ENCODE peak calls at places on chromosomes 13 and 19, in six cellular contexts. I is fibroblast of lung, M is endodermal cell, H is upper lobe of right lung, F is adrenal gland, O is body of pancreas. S is an unnamed sample.

GRCh38 chr13:31920301-31920818 is 111.2 kb upstream of the FRY start:
- DNase-seq in H (no peak), M (no peak), I (peak), O (no peak), F (no peak), S (no peak)

GRCh38 chr13:91351123-91351522 is 3.6 kb downstream of the MIR17HG start:
- DNase-seq in O (no peak), I (no peak), F (no peak), H (no peak), M (no peak), S (no peak)

GRCh38 chr13:44368062-44368591 is 5.5 kb upstream of the SERP2 start:
- DNase-seq in O (no peak), M (no peak), H (no peak), F (no peak), I (peak), S (no peak)

GRCh38 chr19:35931874-35932202 is 4.3 kb upstream of the LRFN3 start:
- DNase-seq in I (no peak), H (no peak), M (no peak), F (no peak), O (no peak), S (no peak)

GRCh38 chr13:113327391-113327765 is 30.3 kb downstream of the LAMP1 start:
- DNase-seq in F (no peak), I (no peak), O (no peak), M (no peak), H (no peak), S (no peak)

GRCh38 chr13:45828253-45828968 is 23.1 kb downstream of the SIAH3 start:
- DNase-seq in F (no peak), H (no peak), I (no peak), M (no peak), O (no peak), S (no peak)

GRCh38 chr13:27839809-27840467 is 47.7 kb downstream of the GSX1 start:
- DNase-seq in H (no peak), F (no peak), M (no peak), O (peak), I (no peak), S (no peak)

GRCh38 chr19:12867120-12868099 is 13.8 kb downstream of the DNASE2 start:
- DNase-seq in H (peak), F (no peak), O (peak), M (peak), I (peak), S (no peak)

GRCh38 chr19:1274081-1274851 is 1.1 kb upstream of the FAM174C start:
- DNase-seq in F (peak), I (no peak), H (no peak), O (peak), M (peak), S (no peak)

GRCh38 chr13:43132228-43132627 is 108.8 kb downstream of the DNAJC15 start:
- DNase-seq in I (peak), H (no peak), O (peak), M (peak), F (peak), S (no peak)

GRCh38 chr13:49225358-49226042 is 5.4 kb downstream of the MLNR start:
- DNase-seq in I (no peak), M (no peak), O (peak), F (peak), H (no peak), S (no peak)

GRCh38 chr13:33379597-33379996 is 94.0 kb upstream of the STARD13 start:
- DNase-seq in H (no peak), M (peak), O (peak), I (no peak), F (no peak), S (no peak)

GRCh38 chr13:44015808-44016207 is 136.1 kb downstream of the LACC1 start:
- DNase-seq in H (no peak), I (no peak), O (no peak), F (no peak), M (no peak), S (no peak)

GRCh38 chr13:53217221-53217620 is 188.6 kb downstream of the OLFM4 start:
- DNase-seq in F (no peak), H (no peak), O (no peak), I (no peak), M (no peak), S (no peak)

GRCh38 chr19:2476451-2477140 is 669 bp downstream of the GADD45B start:
- DNase-seq in M (peak), O (peak), H (peak), F (peak), I (no peak), S (peak)

GRCh38 chr13:27921961-27922910 is 2.4 kb downstream of the PDX1 start:
- DNase-seq in O (no peak), F (no peak), H (no peak), I (no peak), M (peak), S (no peak)

GRCh38 chr19:38638461-38638860 is 9.0 kb upstream of the ACTN4 start:
- DNase-seq in F (no peak), H (no peak), I (no peak), M (peak), O (no peak), S (no peak)

GRCh38 chr19:48629599-48630288 is 7.4 kb downstream of the DBP start:
- DNase-seq in O (no peak), H (peak), I (peak), M (peak), F (peak), S (no peak)

GRCh38 chr19:21135433-21135832 is 6.4 kb upstream of the ZNF431 start:
- DNase-seq in M (no peak), H (no peak), F (no peak), O (no peak), I (no peak), S (no peak)

GRCh38 chr19:21133633-21134032 is 8.2 kb upstream of the ZNF431 start:
- DNase-seq in O (no peak), F (no peak), M (no peak), H (no peak), I (no peak), S (no peak)

GRCh38 chr19:21134934-21135366 is 6.9 kb upstream of the ZNF431 start:
- DNase-seq in F (no peak), H (no peak), I (no peak), O (no peak), M (no peak), S (no peak)

GRCh38 chr19:21141787-21142464 is at the start of gene ZNF431:
- DNase-seq in H (peak), M (peak), F (peak), O (peak), I (peak), S (peak)

GRCh38 chr19:21138130-21138529 is 3.7 kb upstream of the ZNF431 start:
- DNase-seq in F (no peak), O (no peak), I (no peak), M (no peak), H (no peak), S (no peak)
- H3K4me3 ChIP-seq in F (no peak), O (no peak), I (no peak), M (no peak), H (no peak), S (no peak)

GRCh38 chr13:80979035-80979641 is 638.2 kb upstream of the SPRY2 start:
- DNase-seq in O (peak), H (no peak), I (peak), M (peak), F (peak), S (no peak)
- TF ChIP-seq CTCF in O (peak), H (peak), I (peak), M (peak), F (peak), S (peak)

GRCh38 chr13:106753241-106753640 is 185.3 kb upstream of the ARGLU1 start:
- DNase-seq in O (peak), M (no peak), F (peak), H (no peak), I (no peak), S (no peak)

GRCh38 chr13:106752584-106753202 is 184.8 kb upstream of the ARGLU1 start:
- DNase-seq in M (no peak), F (no peak), I (no peak), O (no peak), H (no peak), S (no peak)

GRCh38 chr13:106756446-106756845 is 188.5 kb upstream of the ARGLU1 start:
- DNase-seq in F (no peak), O (peak), I (no peak), H (no peak), M (peak), S (no peak)

GRCh38 chr13:106755542-106755941 is 187.6 kb upstream of the ARGLU1 start:
- DNase-seq in O (no peak), I (no peak), H (no peak), F (no peak), M (no peak), S (no peak)
- H3K27ac ChIP-seq in O (no peak), I (no peak), H (no peak), F (no peak), M (peak), S (no peak)

GRCh38 chr19:55581828-55582223 is 1.2 kb upstream of the ZNF579 start:
- DNase-seq in H (no peak), O (no peak), I (no peak), F (no peak), M (no peak), S (no peak)
- H3K4me3 ChIP-seq in H (peak), O (no peak), I (no peak), F (no peak), M (no peak), S (peak)

GRCh38 chr19:18644144-18645034 is 7.6 kb downstream of the KLHL26 start:
- DNase-seq in H (no peak), M (no peak), F (no peak), O (no peak), I (no peak), S (no peak)
- TF ChIP-seq CTCF in H (peak), M (peak), F (no peak), O (no peak), I (no peak), S (no peak)

GRCh38 chr19:41861846-41862245 is 1.8 kb downstream of the RPS19 start:
- DNase-seq in F (no peak), O (no peak), H (no peak), M (no peak), I (no peak), S (no peak)
- H3K27ac ChIP-seq in F (peak), O (no peak), H (no peak), M (no peak), I (peak), S (no peak)

GRCh38 chr19:19668230-19669012 is at the start of gene ZNF101:
- DNase-seq in O (peak), H (peak), F (peak), I (peak), M (peak), S (peak)
- H3K4me3 ChIP-seq in O (peak), H (peak), F (peak), I (peak), M (peak), S (peak)